ENCODE peak calls at places on chromosomes 11 and 22, in nine cellular contexts. V is CD8-positive, alpha-beta T cell; G is NCI-H1092; Z is RWPE2; W is GM20000; O is GM03348; S is caudate nucleus; F is effector memory CD4-positive, alpha-beta T cell; L is T-helper 1 cell. Q is an unnamed sample.

GRCh38 chr11:62573006-62573591 is 592 bp downstream of the EEF1G start:
- DNase-seq in V (no peak), G (no peak), Z (no peak), W (no peak), O (peak; percentile 29), S (peak; percentile 63), F (no peak), L (no peak), Q (no peak)

GRCh38 chr11:134761361-134761760 is 349.3 kb upstream of the B3GAT1 start:
- DNase-seq in V (no peak), G (no peak), Z (no peak), W (no peak), O (no peak), S (no peak), F (no peak), L (no peak), Q (no peak)

GRCh38 chr11:73965764-73966121 is 14.9 kb downstream of the DNAJB13 start:
- DNase-seq in V (no peak), G (no peak), Z (no peak), W (no peak), O (no peak), S (no peak), F (no peak), L (no peak), Q (no peak)

GRCh38 chr11:13862845-13863392 is 99.6 kb upstream of the SPON1 start:
- DNase-seq in V (no peak), G (no peak), Z (no peak), W (no peak), O (no peak), S (no peak), F (no peak), L (no peak), Q (no peak)

GRCh38 chr11:84022221-84022620 is 736.1 kb upstream of the CCDC90B start:
- DNase-seq in V (no peak), G (no peak), Z (no peak), W (no peak), O (no peak), S (no peak), F (no peak), L (no peak), Q (no peak)

GRCh38 chr11:18699848-18700261 is 1.3 kb downstream of the TMEM86A start:
- DNase-seq in V (no peak), G (no peak), Z (no peak), W (no peak), O (no peak), S (peak; percentile 40), F (no peak), L (no peak), Q (no peak)

GRCh38 chr11:120295110-120295509 is 30.0 kb upstream of the TLCD5 start:
- DNase-seq in V (no peak), G (no peak), Z (no peak), W (no peak), O (no peak), S (no peak), F (no peak), L (no peak), Q (no peak)

GRCh38 chr22:45547016-45547345 is 44.3 kb downstream of the FBLN1 start:
- DNase-seq in V (no peak), G (no peak), Z (no peak), W (no peak), O (no peak), S (no peak), F (no peak), L (no peak), Q (no peak)